ENCODE peak calls at places on chromosomes 16 and 17, in nine cellular contexts. J is fibroblast of lung, Q is GM23338, S is astrocyte of the cerebellum, H is AG04449, V is cardiac fibroblast, O is heart left ventricle, D is ovary, K is MCF 10A. C is an unnamed sample.

GRCh38 chr17:1628856-1629646 is 417 bp upstream of the SLC43A2 start:
- DNase-seq in J (peak), Q (peak), S (peak), H (peak), V (peak), O (peak), D (peak), K (peak), C (peak)

GRCh38 chr17:10523043-10523442 is 4.7 kb upstream of the MYH1 start:
- DNase-seq in J (no peak), Q (no peak), S (no peak), H (no peak), V (no peak), O (no peak), D (no peak), K (no peak), C (no peak)

GRCh38 chr16:12375341-12375740 is 398.8 kb downstream of the SNX29 start:
- DNase-seq in J (no peak), Q (no peak), S (no peak), H (no peak), V (no peak), O (no peak), D (no peak), K (no peak), C (no peak)

GRCh38 chr17:34556384-34556783 is 23.0 kb upstream of the TMEM132E start:
- DNase-seq in J (no peak), Q (peak), S (peak), H (no peak), V (peak), O (no peak), D (no peak), K (no peak), C (peak)

GRCh38 chr17:6796887-6797490 is 21.0 kb downstream of the FBXO39 start:
- DNase-seq in J (no peak), Q (no peak), S (no peak), H (no peak), V (peak), O (no peak), D (no peak), K (peak), C (no peak)

GRCh38 chr16:60945225-60945624 is 1091.0 kb downstream of the CDH8 start:
- DNase-seq in J (no peak), Q (peak), S (peak), H (no peak), V (no peak), O (no peak), D (no peak), K (no peak), C (peak)

GRCh38 chr16:87389245-87389644 is 2.9 kb upstream of the MAP1LC3B start:
- DNase-seq in J (no peak), Q (no peak), S (no peak), H (no peak), V (no peak), O (no peak), D (no peak), K (no peak), C (peak)

GRCh38 chr17:35449371-35449931 is 885 bp upstream of the SLFN13 start:
- DNase-seq in J (peak), Q (peak), S (peak), H (no peak), V (peak), O (peak), D (no peak), K (no peak), C (peak)

GRCh38 chr17:80021600-80021999 is 14.1 kb downstream of the TBC1D16 start:
- DNase-seq in J (no peak), Q (no peak), S (no peak), H (no peak), V (no peak), O (no peak), D (no peak), K (no peak), C (no peak)

GRCh38 chr17:60091908-60092331 is 13.2 kb upstream of the HEATR6 start:
- DNase-seq in J (no peak), Q (no peak), S (peak), H (no peak), V (peak), O (no peak), D (no peak), K (no peak), C (no peak)

GRCh38 chr16:89375021-89375420 is 115.3 kb downstream of the ANKRD11 start:
- DNase-seq in J (peak), Q (no peak), S (no peak), H (no peak), V (no peak), O (no peak), D (no peak), K (no peak), C (no peak)

GRCh38 chr17:4310349-4311060 is 46.7 kb upstream of the ANKFY1 start:
- DNase-seq in J (peak), Q (peak), S (peak), H (no peak), V (peak), O (no peak), D (no peak), K (no peak), C (no peak)

GRCh38 chr17:17041018-17041521 is 1.2 kb upstream of the MPRIP start:
- DNase-seq in J (no peak), Q (no peak), S (no peak), H (no peak), V (peak), O (no peak), D (no peak), K (peak), C (peak)

GRCh38 chr17:46851029-46851741 is at the start of gene WNT9B:
- DNase-seq in J (no peak), Q (peak), S (no peak), H (no peak), V (no peak), O (no peak), D (no peak), K (no peak), C (peak)

GRCh38 chr16:73064996-73065349 is 17.0 kb upstream of the ZFHX3 start:
- DNase-seq in J (no peak), Q (no peak), S (no peak), H (no peak), V (no peak), O (no peak), D (no peak), K (no peak), C (no peak)

GRCh38 chr17:12180644-12181261 is 160.1 kb downstream of the MAP2K4 start:
- DNase-seq in J (peak), Q (peak), S (peak), H (peak), V (peak), O (no peak), D (peak), K (peak), C (peak)

GRCh38 chr17:17877548-17878358 is 41.0 kb upstream of the SREBF1 start:
- DNase-seq in J (peak), Q (peak), S (peak), H (peak), V (peak), O (peak), D (peak), K (no peak), C (peak)

GRCh38 chr16:87457724-87458423 is 35.0 kb downstream of the ZCCHC14 start:
- DNase-seq in J (peak), Q (no peak), S (peak), H (peak), V (peak), O (no peak), D (no peak), K (peak), C (peak)

GRCh38 chr17:48841395-48841831 is 10.6 kb downstream of the CALCOCO2 start:
- DNase-seq in J (peak), Q (no peak), S (peak), H (peak), V (peak), O (no peak), D (no peak), K (peak), C (no peak)

GRCh38 chr17:77591231-77591785 is 367.2 kb upstream of the TNRC6C start:
- DNase-seq in J (no peak), Q (no peak), S (no peak), H (no peak), V (no peak), O (no peak), D (no peak), K (no peak), C (peak)

GRCh38 chr17:4487820-4488716 is 10.6 kb upstream of the SPNS2 start:
- DNase-seq in J (no peak), Q (no peak), S (no peak), H (no peak), V (no peak), O (no peak), D (no peak), K (no peak), C (peak)

GRCh38 chr16:69566437-69567030 is 768 bp downstream of the NFAT5 start:
- DNase-seq in J (peak), Q (peak), S (no peak), H (no peak), V (peak), O (peak), D (peak), K (no peak), C (peak)

GRCh38 chr16:14539156-14539555 is 90.9 kb downstream of the PARN start:
- DNase-seq in J (no peak), Q (no peak), S (no peak), H (no peak), V (no peak), O (no peak), D (no peak), K (no peak), C (no peak)

GRCh38 chr16:84514874-84515835 is 10.7 kb upstream of the MEAK7 start:
- DNase-seq in J (no peak), Q (no peak), S (no peak), H (no peak), V (no peak), O (peak), D (peak), K (no peak), C (no peak)

GRCh38 chr17:29145289-29146058 is 34.7 kb downstream of the MYO18A start:
- DNase-seq in J (peak), Q (peak), S (peak), H (no peak), V (peak), O (no peak), D (no peak), K (peak), C (peak)

GRCh38 chr16:83853834-83854233 is 45.1 kb upstream of the MLYCD start:
- DNase-seq in J (no peak), Q (no peak), S (no peak), H (no peak), V (no peak), O (no peak), D (no peak), K (no peak), C (no peak)

GRCh38 chr16:89187337-89188063 is 12.8 kb downstream of the SLC22A31 start:
- DNase-seq in J (peak), Q (no peak), S (no peak), H (no peak), V (peak), O (peak), D (no peak), K (no peak), C (peak)

GRCh38 chr17:70535986-70536385 is 366.7 kb downstream of the KCNJ2 start:
- DNase-seq in J (peak), Q (no peak), S (peak), H (no peak), V (peak), O (no peak), D (no peak), K (peak), C (no peak)

GRCh38 chr17:57603978-57604377 is 141.1 kb downstream of the CCDC182 start:
- DNase-seq in J (no peak), Q (no peak), S (no peak), H (no peak), V (no peak), O (no peak), D (no peak), K (no peak), C (no peak)

GRCh38 chr16:75273054-75273925 is 21.9 kb upstream of the BCAR1 start:
- DNase-seq in J (peak), Q (no peak), S (no peak), H (no peak), V (peak), O (no peak), D (no peak), K (peak), C (no peak)

GRCh38 chr16:81740163-81740562 is 38.9 kb upstream of the PLCG2 start:
- DNase-seq in J (no peak), Q (peak), S (no peak), H (no peak), V (no peak), O (no peak), D (no peak), K (no peak), C (peak)

GRCh38 chr17:2943971-2944370 is 119.4 kb downstream of the OR1D5 start:
- DNase-seq in J (no peak), Q (no peak), S (no peak), H (no peak), V (no peak), O (no peak), D (no peak), K (no peak), C (peak)

GRCh38 chr17:79855331-79856124 is 16.3 kb upstream of the CBX4 start:
- DNase-seq in J (no peak), Q (no peak), S (no peak), H (no peak), V (no peak), O (peak), D (no peak), K (no peak), C (no peak)

GRCh38 chr17:41870627-41871026 is 5.4 kb upstream of the KLHL11 start:
- DNase-seq in J (no peak), Q (no peak), S (no peak), H (no peak), V (peak), O (no peak), D (no peak), K (no peak), C (peak)

GRCh38 chr16:74698220-74698619 is 2.4 kb downstream of the MLKL start:
- DNase-seq in J (no peak), Q (no peak), S (no peak), H (no peak), V (no peak), O (no peak), D (no peak), K (peak), C (no peak)

GRCh38 chr16:81889896-81890634 is 111.0 kb downstream of the PLCG2 start:
- DNase-seq in J (peak), Q (peak), S (peak), H (peak), V (peak), O (no peak), D (no peak), K (peak), C (peak)

GRCh38 chr16:66696669-66697630 is at the start of gene CMTM4:
- DNase-seq in J (peak), Q (peak), S (peak), H (no peak), V (peak), O (peak), D (peak), K (peak), C (peak)

GRCh38 chr17:19024101-19025078 is 19.8 kb upstream of the FAM83G start:
- DNase-seq in J (no peak), Q (no peak), S (no peak), H (no peak), V (peak), O (peak), D (peak), K (peak), C (no peak)

GRCh38 chr17:77382356-77382911 is 241.7 kb downstream of the SEC14L1 start:
- DNase-seq in J (peak), Q (no peak), S (no peak), H (no peak), V (no peak), O (no peak), D (peak), K (no peak), C (peak)

GRCh38 chr17:50866950-50867855 is 1.0 kb upstream of the TOB1 start:
- DNase-seq in J (peak), Q (peak), S (peak), H (peak), V (peak), O (peak), D (peak), K (peak), C (peak)
- TF ChIP-seq CTCF in J (no peak), Q (no peak), S (no peak), H (no peak), V (no peak), O (no peak), D (no peak), K (no peak), C (no peak)

GRCh38 chr16:67979955-67980678 is at the start of gene DPEP3:
- DNase-seq in J (no peak), Q (peak), S (no peak), H (no peak), V (no peak), O (no peak), D (no peak), K (no peak), C (peak)
- TF ChIP-seq CTCF in J (no peak), Q (peak), S (no peak), H (peak), V (peak), O (no peak), D (no peak), K (no peak), C (peak)

DNA sequence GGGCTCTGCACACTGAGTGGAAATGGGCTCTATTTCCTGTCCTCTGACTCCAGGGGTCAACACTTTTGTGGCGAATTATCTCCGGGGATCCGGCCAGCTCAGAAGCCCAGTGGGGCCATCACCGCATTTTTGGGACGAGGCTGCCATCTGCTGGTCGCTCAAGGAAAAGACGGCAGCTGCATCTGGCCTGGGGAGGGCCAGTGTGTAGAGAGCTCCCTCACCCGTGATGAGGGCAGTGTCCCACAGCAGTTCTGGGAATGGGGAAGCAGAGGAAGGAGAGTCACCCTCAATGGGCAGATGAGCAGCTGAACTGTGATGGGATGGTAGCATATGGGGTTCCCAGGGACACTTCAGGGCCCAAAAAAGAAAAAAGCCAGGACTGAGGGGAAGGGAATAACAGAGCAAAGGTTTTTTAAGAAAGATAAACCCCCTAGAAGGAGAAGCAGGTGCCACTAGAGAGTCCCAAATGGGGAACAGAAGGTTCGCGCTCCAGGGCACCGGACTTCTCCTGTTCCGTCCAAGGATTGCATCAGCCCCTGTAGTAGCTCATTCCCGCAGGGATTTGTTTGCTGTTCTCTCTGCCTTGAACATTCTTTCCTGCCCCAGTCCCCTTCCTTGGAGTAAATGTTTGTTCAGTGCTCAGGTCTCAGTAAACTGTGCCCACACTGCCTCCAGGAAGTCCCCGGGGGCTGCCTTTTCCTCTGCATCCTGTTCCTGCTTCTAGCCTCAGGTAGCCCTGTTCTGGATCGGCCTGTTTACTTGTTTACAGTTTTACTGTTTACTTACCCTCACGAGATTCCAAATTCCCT is 9.3 kb upstream of the ABCC12 start:
- DNase-seq in J (peak), Q (peak), S (peak), H (no peak), V (peak), O (peak), D (peak), K (peak), C (peak)
- TF ChIP-seq CTCF in J (peak), Q (peak), S (peak), H (peak), V (peak), O (peak), D (peak), K (peak), C (peak)

GRCh38 chr16:2529061-2529931 is 1.9 kb downstream of the CEMP1 start:
- DNase-seq in J (no peak), Q (peak), S (no peak), H (no peak), V (no peak), O (peak), D (peak), K (no peak), C (peak)
- TF ChIP-seq CTCF in J (no peak), Q (peak), S (no peak), H (no peak), V (no peak), O (no peak), D (no peak), K (no peak), C (peak)

C was measured in endodermal cell.